ENCODE peak calls at places on chromosomes 16 and 17, in six cellular contexts. J is foreskin fibroblast, S is EL, M is posterior cingulate gyrus, I is WTC11, F is amygdala. C is an unnamed sample.

GRCh38 chr16:49469930-49470451 is 96.4 kb downstream of the C16orf78 start:
- DNase-seq in J (no peak), S (no peak), M (no peak), I (no peak), F (no peak), C (no peak)

GRCh38 chr17:6386041-6386630 is 48.8 kb downstream of the AIPL1 start:
- DNase-seq in J (no peak), S (no peak), M (no peak), I (no peak), F (no peak), C (no peak)

GRCh38 chr17:72931163-72931562 is 161.3 kb downstream of the SLC39A11 start:
- DNase-seq in J (no peak), S (no peak), M (peak), I (no peak), F (no peak), C (peak)

GRCh38 chr16:86667035-86667434 is 88.7 kb downstream of the FOXL1 start:
- DNase-seq in J (no peak), S (no peak), M (no peak), I (no peak), F (no peak), C (no peak)

GRCh38 chr16:1772908-1773702 is at the start of gene MRPS34:
- DNase-seq in J (peak), S (peak), M (peak), I (peak), F (peak), C (peak)

GRCh38 chr16:48517493-48517892 is 92.5 kb downstream of the N4BP1 start:
- DNase-seq in J (no peak), S (no peak), M (no peak), I (no peak), F (no peak), C (no peak)

GRCh38 chr17:4738136-4739121 is 1.2 kb upstream of the ZMYND15 start:
- DNase-seq in J (no peak), S (no peak), M (no peak), I (no peak), F (no peak), C (no peak)

GRCh38 chr16:75004460-75004859 is 5.6 kb downstream of the ZNRF1 start:
- DNase-seq in J (no peak), S (no peak), M (no peak), I (no peak), F (no peak), C (no peak)

GRCh38 chr17:71793550-71793949 is 327.3 kb upstream of the SOX9 start:
- DNase-seq in J (no peak), S (peak), M (no peak), I (no peak), F (no peak), C (no peak)

GRCh38 chr16:64596196-64596595 is 525.7 kb downstream of the CDH11 start:
- DNase-seq in J (no peak), S (no peak), M (no peak), I (no peak), F (no peak), C (no peak)

GRCh38 chr16:87834668-87835473 is 34.4 kb downstream of the SLC7A5 start:
- DNase-seq in J (peak), S (no peak), M (no peak), I (no peak), F (no peak), C (no peak)

GRCh38 chr16:86076606-86077005 is 177.6 kb downstream of the IRF8 start:
- DNase-seq in J (no peak), S (no peak), M (no peak), I (no peak), F (no peak), C (no peak)

GRCh38 chr16:87404764-87405625 is 12.9 kb downstream of the MAP1LC3B start:
- DNase-seq in J (no peak), S (no peak), M (no peak), I (no peak), F (no peak), C (no peak)

GRCh38 chr17:50274142-50274944 is at the start of gene TMEM92:
- DNase-seq in J (no peak), S (no peak), M (no peak), I (peak), F (no peak), C (no peak)

GRCh38 chr16:85724126-85724879 is 26.6 kb downstream of the C16orf74 start:
- DNase-seq in J (no peak), S (no peak), M (no peak), I (no peak), F (no peak), C (no peak)

GRCh38 chr17:76742958-76743357 is 5.0 kb downstream of the MFSD11 start:
- DNase-seq in J (no peak), S (no peak), M (no peak), I (no peak), F (no peak), C (no peak)

GRCh38 chr16:48959747-48960146 is 321.9 kb downstream of the CBLN1 start:
- DNase-seq in J (no peak), S (no peak), M (no peak), I (no peak), F (no peak), C (no peak)

GRCh38 chr17:40556884-40557414 is 8.3 kb downstream of the CCR7 start:
- DNase-seq in J (no peak), S (no peak), M (no peak), I (peak), F (no peak), C (no peak)

GRCh38 chr16:84009282-84009681 is 33.3 kb downstream of the SLC38A8 start:
- DNase-seq in J (no peak), S (no peak), M (no peak), I (no peak), F (no peak), C (no peak)

GRCh38 chr17:31308935-31309334 is 4.9 kb downstream of the EVI2B start:
- DNase-seq in J (no peak), S (no peak), M (no peak), I (no peak), F (no peak), C (no peak)

GRCh38 chr16:74601131-74601871 is 5.6 kb downstream of the GLG1 start:
- DNase-seq in J (no peak), S (no peak), M (no peak), I (no peak), F (no peak), C (no peak)

GRCh38 chr17:2957631-2958286 is 105.6 kb downstream of the OR1D5 start:
- DNase-seq in J (peak), S (peak), M (no peak), I (no peak), F (no peak), C (no peak)

GRCh38 chr16:57480127-57480753 is 6.1 kb downstream of the DOK4 start:
- DNase-seq in J (no peak), S (peak), M (no peak), I (no peak), F (no peak), C (no peak)

GRCh38 chr16:12917246-12917645 is 15.8 kb downstream of the SHISA9 start:
- DNase-seq in J (no peak), S (no peak), M (no peak), I (no peak), F (no peak), C (no peak)

GRCh38 chr17:48153711-48154642 is 46.4 kb downstream of the SNX11 start:
- DNase-seq in J (peak), S (peak), M (no peak), I (peak), F (no peak), C (no peak)

GRCh38 chr16:87705780-87706277 is 60.0 kb downstream of the KLHDC4 start:
- DNase-seq in J (no peak), S (no peak), M (no peak), I (no peak), F (no peak), C (no peak)

GRCh38 chr16:22065252-22065651 is 27.1 kb upstream of the VWA3A start:
- DNase-seq in J (no peak), S (no peak), M (no peak), I (no peak), F (no peak), C (no peak)

GRCh38 chr16:88073201-88073721 is 122.0 kb downstream of the BANP start:
- DNase-seq in J (no peak), S (no peak), M (no peak), I (no peak), F (no peak), C (no peak)

GRCh38 chr17:71870546-71870862 is 250.3 kb upstream of the SOX9 start:
- DNase-seq in J (no peak), S (no peak), M (no peak), I (no peak), F (no peak), C (no peak)

GRCh38 chr17:67196422-67196821 is 48.6 kb downstream of the HELZ start:
- DNase-seq in J (no peak), S (no peak), M (no peak), I (no peak), F (no peak), C (no peak)

GRCh38 chr17:4247981-4248388 is 15.8 kb downstream of the ANKFY1 start:
- DNase-seq in J (no peak), S (peak), M (no peak), I (peak), F (no peak), C (no peak)

GRCh38 chr16:52455549-52456277 is 91.2 kb downstream of the TOX3 start:
- DNase-seq in J (no peak), S (no peak), M (no peak), I (no peak), F (no peak), C (no peak)

GRCh38 chr17:36703860-36704266 is 102.5 kb downstream of the MRM1 start:
- DNase-seq in J (no peak), S (peak), M (no peak), I (peak), F (no peak), C (no peak)

GRCh38 chr16:29820271-29820701 is at the start of gene MVP:
- DNase-seq in J (peak), S (peak), M (no peak), I (no peak), F (peak), C (no peak)

GRCh38 chr16:67773099-67773498 is 33.3 kb downstream of the RANBP10 start:
- DNase-seq in J (no peak), S (no peak), M (no peak), I (no peak), F (no peak), C (no peak)

GRCh38 chr16:69465881-69466280 is 41.5 kb downstream of the CYB5B start:
- DNase-seq in J (no peak), S (no peak), M (no peak), I (no peak), F (no peak), C (peak)

GRCh38 chr17:43768943-43769342 is 9.8 kb downstream of the DUSP3 start:
- DNase-seq in J (no peak), S (no peak), M (no peak), I (no peak), F (no peak), C (no peak)

GRCh38 chr16:8936421-8936820 is 27.3 kb downstream of the USP7 start:
- DNase-seq in J (peak), S (peak), M (peak), I (peak), F (no peak), C (no peak)

GRCh38 chr17:50425682-50426471 is at the start of gene ACSF2:
- DNase-seq in J (peak), S (peak), M (no peak), I (peak), F (no peak), C (no peak)

GRCh38 chr16:26645629-26646028 is 421.1 kb upstream of the C16orf82 start:
- DNase-seq in J (no peak), S (no peak), M (peak), I (peak), F (peak), C (peak)